ENCODE peak calls at places on chromosomes 2 and 18, in ten cellular contexts. One of them, this sample, is unnamed.

GRCh38 chr2:226114436-226114835 is 685.2 kb downstream of the IRS1 start:
- DNase-seq in globus pallidus: no peak
- DNase-seq in GM19239: no peak
- DNase-seq in left cardiac atrium: peak
- DNase-seq in endothelial cell: no peak
- DNase-seq in anterior cingulate cortex: no peak
- DNase-seq in HFFc6: no peak
- DNase-seq in HCEC 1CT: peak
- DNase-seq in cardiac muscle cell: peak
- DNase-seq in uterus: no peak
- DNase-seq in this sample: no peak

GRCh38 chr2:46793423-46794416 is 121.9 kb downstream of the MCFD2 start:
- DNase-seq in HCEC 1CT: no peak
- DNase-seq in HFFc6: no peak
- DNase-seq in left cardiac atrium: no peak
- DNase-seq in endothelial cell: no peak
- DNase-seq in globus pallidus: no peak
- DNase-seq in GM19239: no peak
- DNase-seq in uterus: no peak
- DNase-seq in cardiac muscle cell: peak
- DNase-seq in anterior cingulate cortex: no peak
- DNase-seq in this sample: no peak

GRCh38 chr2:26528870-26529269 is 50.9 kb upstream of the OTOF start:
- DNase-seq in HFFc6: no peak
- DNase-seq in HCEC 1CT: no peak
- DNase-seq in globus pallidus: no peak
- DNase-seq in GM19239: no peak
- DNase-seq in left cardiac atrium: no peak
- DNase-seq in endothelial cell: no peak
- DNase-seq in anterior cingulate cortex: no peak
- DNase-seq in cardiac muscle cell: no peak
- DNase-seq in uterus: no peak
- DNase-seq in this sample: no peak

GRCh38 chr2:16773080-16773713 is 107.6 kb upstream of the CYRIA start:
- DNase-seq in globus pallidus: peak
- DNase-seq in left cardiac atrium: no peak
- DNase-seq in HFFc6: no peak
- DNase-seq in HCEC 1CT: peak
- DNase-seq in uterus: no peak
- DNase-seq in cardiac muscle cell: peak
- DNase-seq in anterior cingulate cortex: peak
- DNase-seq in GM19239: peak
- DNase-seq in endothelial cell: peak
- DNase-seq in this sample: peak

GRCh38 chr2:2333076-2333475 is 2.0 kb upstream of the MYT1L start:
- DNase-seq in uterus: no peak
- DNase-seq in globus pallidus: no peak
- DNase-seq in left cardiac atrium: no peak
- DNase-seq in endothelial cell: no peak
- DNase-seq in GM19239: no peak
- DNase-seq in anterior cingulate cortex: no peak
- DNase-seq in HCEC 1CT: no peak
- DNase-seq in cardiac muscle cell: no peak
- DNase-seq in HFFc6: no peak
- DNase-seq in this sample: no peak

GRCh38 chr18:6205706-6206105 is 209.0 kb downstream of the L3MBTL4 start:
- DNase-seq in HCEC 1CT: no peak
- DNase-seq in globus pallidus: no peak
- DNase-seq in HFFc6: no peak
- DNase-seq in endothelial cell: no peak
- DNase-seq in uterus: no peak
- DNase-seq in anterior cingulate cortex: no peak
- DNase-seq in GM19239: no peak
- DNase-seq in cardiac muscle cell: no peak
- DNase-seq in left cardiac atrium: no peak
- DNase-seq in this sample: no peak

GRCh38 chr2:17051558-17051957 is 385.9 kb upstream of the CYRIA start:
- DNase-seq in uterus: no peak
- DNase-seq in left cardiac atrium: no peak
- DNase-seq in HFFc6: no peak
- DNase-seq in globus pallidus: no peak
- DNase-seq in cardiac muscle cell: peak
- DNase-seq in anterior cingulate cortex: no peak
- DNase-seq in GM19239: no peak
- DNase-seq in endothelial cell: no peak
- DNase-seq in HCEC 1CT: no peak
- DNase-seq in this sample: no peak

GRCh38 chr2:237556773-237557632 is 9.4 kb upstream of the PRLH start:
- DNase-seq in uterus: peak
- DNase-seq in cardiac muscle cell: no peak
- DNase-seq in HFFc6: no peak
- DNase-seq in endothelial cell: no peak
- DNase-seq in left cardiac atrium: no peak
- DNase-seq in anterior cingulate cortex: no peak
- DNase-seq in globus pallidus: no peak
- DNase-seq in GM19239: peak
- DNase-seq in HCEC 1CT: no peak
- DNase-seq in this sample: no peak

GRCh38 chr2:14535156-14535555 is 97.4 kb upstream of the LRATD1 start:
- DNase-seq in cardiac muscle cell: no peak
- DNase-seq in uterus: no peak
- DNase-seq in endothelial cell: no peak
- DNase-seq in GM19239: no peak
- DNase-seq in left cardiac atrium: no peak
- DNase-seq in HFFc6: no peak
- DNase-seq in anterior cingulate cortex: no peak
- DNase-seq in HCEC 1CT: no peak
- DNase-seq in globus pallidus: no peak
- DNase-seq in this sample: no peak

GRCh38 chr2:152198499-152198898 is 22.9 kb upstream of the STAM2 start:
- DNase-seq in cardiac muscle cell: no peak
- DNase-seq in globus pallidus: no peak
- DNase-seq in HCEC 1CT: no peak
- DNase-seq in endothelial cell: no peak
- DNase-seq in anterior cingulate cortex: no peak
- DNase-seq in HFFc6: no peak
- DNase-seq in left cardiac atrium: no peak
- DNase-seq in uterus: no peak
- DNase-seq in GM19239: no peak
- DNase-seq in this sample: no peak

GRCh38 chr2:233828546-233829192 is 25.7 kb downstream of the HJURP start:
- DNase-seq in uterus: no peak
- DNase-seq in left cardiac atrium: peak
- DNase-seq in anterior cingulate cortex: no peak
- DNase-seq in globus pallidus: no peak
- DNase-seq in HFFc6: no peak
- DNase-seq in GM19239: no peak
- DNase-seq in HCEC 1CT: no peak
- DNase-seq in endothelial cell: no peak
- DNase-seq in cardiac muscle cell: no peak
- DNase-seq in this sample: no peak

GRCh38 chr18:10228380-10228779 is 226.1 kb upstream of the APCDD1 start:
- DNase-seq in globus pallidus: no peak
- DNase-seq in anterior cingulate cortex: no peak
- DNase-seq in HCEC 1CT: no peak
- DNase-seq in GM19239: no peak
- DNase-seq in left cardiac atrium: no peak
- DNase-seq in endothelial cell: no peak
- DNase-seq in HFFc6: no peak
- DNase-seq in uterus: no peak
- DNase-seq in cardiac muscle cell: no peak
- DNase-seq in this sample: no peak

GRCh38 chr2:71609958-71610357 is 156.6 kb downstream of the DYSF start:
- DNase-seq in globus pallidus: no peak
- DNase-seq in cardiac muscle cell: no peak
- DNase-seq in anterior cingulate cortex: no peak
- DNase-seq in left cardiac atrium: no peak
- DNase-seq in uterus: no peak
- DNase-seq in HFFc6: peak
- DNase-seq in GM19239: no peak
- DNase-seq in endothelial cell: no peak
- DNase-seq in HCEC 1CT: peak
- DNase-seq in this sample: peak

GRCh38 chr18:79353238-79353637 is 42.5 kb upstream of the NFATC1 start:
- DNase-seq in cardiac muscle cell: peak
- DNase-seq in endothelial cell: peak
- DNase-seq in anterior cingulate cortex: no peak
- DNase-seq in uterus: no peak
- DNase-seq in globus pallidus: peak
- DNase-seq in GM19239: no peak
- DNase-seq in left cardiac atrium: no peak
- DNase-seq in HFFc6: no peak
- DNase-seq in HCEC 1CT: no peak
- DNase-seq in this sample: no peak

GRCh38 chr2:201656102-201656501 is 12.8 kb upstream of the TMEM237 start:
- DNase-seq in HFFc6: no peak
- DNase-seq in GM19239: no peak
- DNase-seq in endothelial cell: no peak
- DNase-seq in left cardiac atrium: no peak
- DNase-seq in HCEC 1CT: no peak
- DNase-seq in uterus: no peak
- DNase-seq in cardiac muscle cell: no peak
- DNase-seq in globus pallidus: no peak
- DNase-seq in anterior cingulate cortex: no peak
- DNase-seq in this sample: no peak

GRCh38 chr2:60465736-60466135 is 87.7 kb downstream of the BCL11A start:
- DNase-seq in globus pallidus: no peak
- DNase-seq in left cardiac atrium: no peak
- DNase-seq in HCEC 1CT: no peak
- DNase-seq in HFFc6: no peak
- DNase-seq in anterior cingulate cortex: no peak
- DNase-seq in GM19239: no peak
- DNase-seq in endothelial cell: no peak
- DNase-seq in uterus: no peak
- DNase-seq in cardiac muscle cell: no peak
- DNase-seq in this sample: no peak

GRCh38 chr2:42922790-42923631 is 130.6 kb upstream of the HAAO start:
- DNase-seq in left cardiac atrium: peak
- DNase-seq in HCEC 1CT: peak
- DNase-seq in anterior cingulate cortex: no peak
- DNase-seq in GM19239: no peak
- DNase-seq in endothelial cell: no peak
- DNase-seq in uterus: peak
- DNase-seq in globus pallidus: no peak
- DNase-seq in cardiac muscle cell: no peak
- DNase-seq in HFFc6: peak
- DNase-seq in this sample: peak

GRCh38 chr2:157903626-157904025 is 27.5 kb upstream of the ACVR1 start:
- DNase-seq in HCEC 1CT: no peak
- DNase-seq in endothelial cell: no peak
- DNase-seq in globus pallidus: no peak
- DNase-seq in anterior cingulate cortex: no peak
- DNase-seq in HFFc6: no peak
- DNase-seq in cardiac muscle cell: no peak
- DNase-seq in uterus: no peak
- DNase-seq in left cardiac atrium: no peak
- DNase-seq in GM19239: no peak
- DNase-seq in this sample: no peak

GRCh38 chr18:75548353-75548752 is 120.8 kb upstream of the SMIM21 start:
- DNase-seq in cardiac muscle cell: no peak
- DNase-seq in HFFc6: no peak
- DNase-seq in HCEC 1CT: no peak
- DNase-seq in anterior cingulate cortex: no peak
- DNase-seq in GM19239: no peak
- DNase-seq in endothelial cell: no peak
- DNase-seq in globus pallidus: no peak
- DNase-seq in left cardiac atrium: no peak
- DNase-seq in uterus: no peak
- DNase-seq in this sample: no peak

This sample was measured in amniotic stem cell.